ENCODE peak calls at places on chromosomes 11 and 22, in ten cellular contexts. A is GM23248, Y is IMR-90, Q is PC-9, U is psoas muscle, M is heart right ventricle, R is esophagus muscularis mucosa, W is GM23338, I is cardiac muscle cell, X is H1. G is an unnamed sample. For H3K4me1, the result is how much of the 10 kb centered on the place peaks cover.

GRCh38 chr22:42922374-42923177 is 65.5 kb upstream of the ARFGAP3 start:
- DNase-seq in Y (no peak), U (no peak), W (no peak), I (no peak), Q (peak), R (no peak), M (no peak), A (no peak), X (no peak), G (no peak)

GRCh38 chr11:6813651-6814050 is 14.2 kb upstream of the OR6A2 start:
- DNase-seq in M (no peak), U (no peak), Y (no peak), R (no peak), I (no peak), A (no peak), Q (no peak), X (no peak), W (peak), G (no peak)

GRCh38 chr11:17724020-17724908 is 4.9 kb downstream of the MYOD1 start:
- DNase-seq in Q (no peak), I (no peak), R (no peak), U (peak), W (no peak), Y (no peak), X (no peak), A (no peak), M (no peak), G (no peak)

GRCh38 chr11:117814766-117815261 is 9.7 kb downstream of the FXYD2 start:
- DNase-seq in W (no peak), I (peak), X (no peak), A (no peak), U (peak), M (peak), Q (no peak), Y (no peak), R (peak), G (peak)

GRCh38 chr22:38141574-38141973 is 31.1 kb upstream of the BAIAP2L2 start:
- DNase-seq in A (no peak), M (no peak), I (no peak), R (no peak), U (no peak), X (no peak), Q (no peak), W (no peak), Y (no peak), G (no peak)

GRCh38 chr11:114340311-114341131 is 44.3 kb downstream of the NNMT start:
- DNase-seq in Q (peak), W (peak), I (peak), R (peak), U (peak), X (peak), Y (peak), M (peak), A (peak), G (no peak)

GRCh38 chr11:76445122-76446084 is 585 bp downstream of the EMSY start:
- DNase-seq in M (peak), X (peak), I (peak), Y (peak), Q (peak), U (peak), R (peak), A (peak), W (peak), G (peak)

GRCh38 chr22:39253427-39254070 is 8.8 kb upstream of the PDGFB start:
- DNase-seq in Y (peak), U (peak), A (peak), Q (peak), X (no peak), W (peak), M (peak), I (peak), R (peak), G (no peak)

GRCh38 chr11:12413141-12414055 is 36.0 kb downstream of the PARVA start:
- DNase-seq in U (no peak), R (peak), A (peak), Q (no peak), X (no peak), I (no peak), Y (peak), M (no peak), W (no peak), G (no peak)

GRCh38 chr11:70614034-70614681 is 215.8 kb downstream of the CTTN start:
- DNase-seq in A (no peak), U (no peak), X (no peak), M (no peak), Y (no peak), R (no peak), I (no peak), W (no peak), Q (no peak), G (no peak)

GRCh38 chr11:100908746-100909145 is 220.9 kb downstream of the PGR start:
- DNase-seq in R (no peak), A (peak), W (no peak), Q (no peak), U (no peak), M (no peak), X (no peak), Y (peak), I (peak), G (no peak)

GRCh38 chr22:19107730-19108074 is 14.5 kb downstream of the DGCR2 start:
- DNase-seq in W (no peak), M (no peak), Y (no peak), U (no peak), I (no peak), R (no peak), X (no peak), A (no peak), Q (no peak), G (no peak)

GRCh38 chr11:127458561-127458960 is 458.0 kb upstream of the KIRREL3 start:
- DNase-seq in I (no peak), A (no peak), R (peak), Y (no peak), Q (no peak), M (no peak), X (no peak), U (no peak), W (no peak), G (no peak)

DNA sequence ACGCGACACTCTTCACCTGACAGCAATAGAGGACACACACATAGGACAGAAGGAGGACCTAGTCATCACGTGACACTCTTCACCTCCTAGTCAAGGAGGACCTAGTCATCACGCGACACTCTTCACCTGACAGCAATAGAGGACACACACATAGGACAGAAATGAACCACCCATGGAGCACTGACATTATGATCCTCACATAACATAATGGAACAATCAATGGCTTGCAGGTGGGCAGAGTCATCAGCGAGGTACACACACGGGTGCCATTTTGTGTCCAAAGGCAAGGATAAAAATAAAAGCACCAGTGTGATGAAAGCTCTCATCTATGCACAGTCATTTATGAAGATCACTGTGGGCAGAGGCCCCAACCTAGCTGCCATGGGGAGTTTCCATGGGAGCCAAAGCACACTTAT is 354.7 kb downstream of the LARGE1 start:
- DNase-seq in I (no peak), Q (no peak), M (no peak), W (no peak), A (no peak), Y (no peak), X (no peak), U (no peak), R (no peak), G (no peak)
- H3K4me1 ChIP-seq in I (under half), Q (under half), M (under half), W (under half), A (under half), Y (under half), X (under half), U (under half), R (under half), G (under half)

DNA sequence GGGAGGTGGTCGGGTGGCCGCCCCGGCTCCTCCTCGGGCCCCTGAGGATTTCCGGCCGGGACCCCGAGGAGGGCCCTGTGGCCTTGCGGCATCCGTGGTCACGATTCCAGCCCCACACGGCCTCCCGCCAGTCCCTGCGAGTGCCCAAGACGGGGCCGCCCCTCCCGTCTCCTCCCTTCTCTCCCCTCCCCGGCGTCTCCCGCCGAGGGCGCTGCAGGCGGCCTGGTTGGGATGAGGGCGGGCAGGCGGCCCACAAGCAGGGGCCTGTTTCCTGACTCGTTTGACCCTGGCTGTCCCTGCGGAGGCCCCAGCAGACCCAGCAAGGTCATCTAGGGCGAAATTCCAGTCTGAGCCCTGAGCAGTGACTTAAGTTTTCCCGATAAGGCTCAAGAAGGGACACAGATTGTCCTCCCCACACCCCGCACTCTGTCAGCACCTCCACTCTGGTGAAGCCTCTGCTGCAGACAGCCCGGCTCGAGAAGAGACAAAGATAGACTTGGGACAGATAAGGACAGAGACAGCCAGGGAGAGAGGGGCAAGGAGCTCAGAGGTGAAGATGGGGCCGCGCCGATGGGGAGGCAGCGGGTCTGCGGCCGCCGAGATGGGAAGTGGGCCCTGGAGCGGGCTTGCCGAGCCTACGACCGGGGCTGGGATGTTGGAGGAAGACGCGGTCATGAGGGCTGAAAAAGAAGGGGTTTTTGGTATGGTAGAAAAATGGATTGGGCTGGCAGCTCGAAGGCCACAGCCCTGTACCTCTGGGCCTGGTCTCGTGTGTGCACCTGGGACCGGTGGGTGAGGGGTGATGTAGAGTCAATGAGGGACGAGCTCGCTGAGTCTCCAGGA is 95.0 kb downstream of the SWAP70 start:
- DNase-seq in A (peak), I (peak), Q (no peak), W (peak), X (peak), Y (peak), U (peak), M (peak), R (no peak), G (peak)
- H3K4me3 ChIP-seq in A (peak), I (peak), Q (peak), W (peak), X (peak), Y (peak), U (peak), M (peak), R (peak), G (peak)

GRCh38 chr11:60867871-60868681 is 734 bp downstream of the ZP1 start:
- DNase-seq in M (no peak), X (no peak), W (no peak), A (no peak), Y (no peak), I (no peak), R (no peak), U (peak), Q (no peak), G (no peak)
- H3K4me1 ChIP-seq in M (under half), X (under half), W (under half), A (under half), Y (under half), I (under half), R (under half), U (under half), Q (under half), G (under half)

GRCh38 chr11:10735532-10736465 is 15.2 kb upstream of the CTR9 start:
- DNase-seq in I (peak), U (peak), A (peak), X (peak), R (peak), Q (peak), W (peak), Y (peak), M (peak), G (peak)
- H3K4me3 ChIP-seq in I (no peak), U (peak), A (peak), X (no peak), R (peak), Q (peak), W (peak), Y (peak), M (peak), G (no peak)

GRCh38 chr22:23681026-23681809 is 9.6 kb upstream of the RGL4 start:
- DNase-seq in M (no peak), U (no peak), R (no peak), Q (no peak), I (no peak), W (no peak), X (no peak), A (no peak), Y (no peak), G (no peak)

GRCh38 chr22:23673826-23674690 is 16.8 kb upstream of the RGL4 start:
- DNase-seq in Y (no peak), U (peak), M (no peak), X (no peak), R (no peak), Q (no peak), W (peak), I (no peak), A (no peak), G (no peak)

GRCh38 chr22:23675502-23676415 is 15.1 kb upstream of the RGL4 start:
- DNase-seq in I (no peak), W (no peak), Y (no peak), X (no peak), R (no peak), Q (no peak), U (peak), M (peak), A (no peak), G (peak)

GRCh38 chr22:23678133-23678532 is 12.7 kb upstream of the RGL4 start:
- DNase-seq in I (no peak), Q (no peak), Y (no peak), U (no peak), M (no peak), X (no peak), W (peak), A (no peak), R (no peak), G (no peak)

GRCh38 chr22:23677701-23677995 is 13.2 kb upstream of the RGL4 start:
- DNase-seq in A (no peak), U (no peak), Q (no peak), W (peak), I (no peak), M (no peak), R (no peak), X (no peak), Y (no peak), G (no peak)
- H3K4me1 ChIP-seq in A (under half), U (under half), Q (under half), W (under half), I (under half), M (under half), R (under half), X (under half), Y (under half), G (under half)

GRCh38 chr11:34250732-34251639 is 106.8 kb downstream of the ABTB2 start:
- DNase-seq in I (no peak), Y (peak), A (peak), Q (peak), X (no peak), U (peak), M (peak), R (no peak), W (peak), G (no peak)
- H3K4me3 ChIP-seq in I (no peak), Y (peak), A (peak), Q (no peak), X (no peak), U (peak), M (peak), R (peak), W (no peak), G (no peak)

GRCh38 chr22:35614404-35614803 is 2.7 kb downstream of the MB start:
- DNase-seq in R (no peak), M (no peak), Q (no peak), I (no peak), A (no peak), W (no peak), Y (no peak), X (no peak), U (no peak), G (no peak)
- H3K4me1 ChIP-seq in R (under half), M (under half), Q (under half), I (half or more), A (under half), W (under half), Y (under half), X (under half), U (under half), G (under half)

GRCh38 chr11:119338946-119339580 is 1.6 kb downstream of the C1QTNF5 start:
- DNase-seq in A (no peak), Y (no peak), U (no peak), M (no peak), W (peak), X (peak), R (no peak), Q (no peak), I (no peak), G (no peak)
- H3K4me3 ChIP-seq in A (peak), Y (peak), U (peak), M (peak), W (peak), X (peak), R (peak), Q (no peak), I (no peak), G (peak)